ENCODE peak calls at places on chromosomes 3 and 15, in four cellular contexts. Z is HepG2, J is H1, C is K562. F is an unnamed sample.

GRCh38 chr3:138434875-138435772 is 708 bp downstream of the ESYT3 start:
- DNase-seq in Z (no peak), J (peak), C (no peak), F (no peak)

GRCh38 chr3:142216321-142216720 is 9.1 kb downstream of the GK5 start:
- DNase-seq in Z (no peak), J (no peak), C (no peak), F (no peak)

GRCh38 chr3:195078891-195079440 is 192.0 kb downstream of the XXYLT1 start:
- DNase-seq in Z (no peak), J (no peak), C (no peak), F (no peak)

GRCh38 chr3:72303926-72304325 is 519.0 kb upstream of the PROK2 start:
- DNase-seq in Z (no peak), J (no peak), C (no peak), F (no peak)

GRCh38 chr3:50172615-50173220 is 17.6 kb downstream of the SEMA3F start:
- DNase-seq in Z (no peak), J (no peak), C (no peak), F (no peak)

GRCh38 chr3:119767936-119768601 is 13.8 kb upstream of the NR1I2 start:
- DNase-seq in Z (no peak), J (no peak), C (no peak), F (no peak)

GRCh38 chr3:12947504-12948369 is 106.4 kb upstream of the RPL32 start:
- DNase-seq in Z (peak), J (no peak), C (peak), F (no peak)

GRCh38 chr15:23472678-23473077 is 25.6 kb upstream of the GOLGA6L2 start:
- DNase-seq in Z (no peak), J (no peak), C (no peak), F (no peak)

GRCh38 chr15:41992151-41992802 is 19.9 kb upstream of the EHD4 start:
- DNase-seq in Z (no peak), J (no peak), C (no peak), F (no peak)

GRCh38 chr15:33975023-33975565 is 6.8 kb downstream of the CHRM5 start:
- DNase-seq in Z (no peak), J (no peak), C (no peak), F (no peak)

GRCh38 chr3:139113231-139113749 is 68.6 kb upstream of the PRR23C start:
- DNase-seq in Z (no peak), J (peak), C (peak), F (no peak)

GRCh38 chr3:115062412-115062956 is 84.6 kb downstream of the ZBTB20 start:
- DNase-seq in Z (no peak), J (no peak), C (no peak), F (no peak)

GRCh38 chr3:160697628-160698382 is 20.8 kb downstream of the ARL14 start:
- DNase-seq in Z (no peak), J (no peak), C (no peak), F (no peak)

GRCh38 chr3:17831366-17831765 is 88.9 kb upstream of the TBC1D5 start:
- DNase-seq in Z (no peak), J (no peak), C (no peak), F (no peak)

GRCh38 chr3:140910860-140911259 is 30.8 kb upstream of the SLC25A36 start:
- DNase-seq in Z (no peak), J (peak), C (peak), F (no peak)

GRCh38 chr3:50542177-50543034 is 25.1 kb downstream of the C3orf18 start:
- DNase-seq in Z (peak), J (peak), C (peak), F (no peak)

GRCh38 chr3:40333416-40333815 is 23.9 kb downstream of the EIF1B start:
- DNase-seq in Z (no peak), J (no peak), C (no peak), F (no peak)

GRCh38 chr15:41829959-41830646 is 2.2 kb downstream of the JMJD7 start:
- DNase-seq in Z (no peak), J (no peak), C (no peak), F (no peak)

GRCh38 chr3:161275919-161276318 is 54.8 kb downstream of the NMD3 start:
- DNase-seq in Z (no peak), J (no peak), C (no peak), F (no peak)

GRCh38 chr3:58336135-58336882 is 3.6 kb downstream of the PXK start:
- DNase-seq in Z (no peak), J (no peak), C (no peak), F (no peak)

GRCh38 chr3:11582123-11582968 is 61.4 kb downstream of the VGLL4 start:
- DNase-seq in Z (no peak), J (peak), C (no peak), F (no peak)

GRCh38 chr3:152745677-152746076 is 89.3 kb upstream of the P2RY1 start:
- DNase-seq in Z (no peak), J (no peak), C (no peak), F (no peak)

GRCh38 chr3:194333212-194333980 is 17.7 kb downstream of the CPN2 start:
- DNase-seq in Z (peak), J (peak), C (peak), F (no peak)

GRCh38 chr15:87686308-87686707 is 570.2 kb downstream of the NTRK3 start:
- DNase-seq in Z (no peak), J (no peak), C (peak), F (no peak)

GRCh38 chr3:30770387-30770786 is 124.1 kb downstream of the GADL1 start:
- DNase-seq in Z (peak), J (no peak), C (no peak), F (no peak)

GRCh38 chr15:43469867-43470266 is 23.1 kb downstream of the TP53BP1 start:
- DNase-seq in Z (no peak), J (no peak), C (peak), F (no peak)

GRCh38 chr15:73904026-73904815 is 22.0 kb upstream of the LOXL1 start:
- DNase-seq in Z (no peak), J (no peak), C (no peak), F (no peak)

GRCh38 chr15:73902121-73903020 is 23.9 kb upstream of the LOXL1 start:
- DNase-seq in Z (no peak), J (no peak), C (no peak), F (no peak)

GRCh38 chr15:73899197-73900128 is 26.1 kb downstream of the TBC1D21 start:
- DNase-seq in Z (no peak), J (no peak), C (no peak), F (no peak)

GRCh38 chr15:73900129-73900712 is 26.0 kb upstream of the LOXL1 start:
- DNase-seq in Z (no peak), J (no peak), C (no peak), F (no peak)

DNA sequence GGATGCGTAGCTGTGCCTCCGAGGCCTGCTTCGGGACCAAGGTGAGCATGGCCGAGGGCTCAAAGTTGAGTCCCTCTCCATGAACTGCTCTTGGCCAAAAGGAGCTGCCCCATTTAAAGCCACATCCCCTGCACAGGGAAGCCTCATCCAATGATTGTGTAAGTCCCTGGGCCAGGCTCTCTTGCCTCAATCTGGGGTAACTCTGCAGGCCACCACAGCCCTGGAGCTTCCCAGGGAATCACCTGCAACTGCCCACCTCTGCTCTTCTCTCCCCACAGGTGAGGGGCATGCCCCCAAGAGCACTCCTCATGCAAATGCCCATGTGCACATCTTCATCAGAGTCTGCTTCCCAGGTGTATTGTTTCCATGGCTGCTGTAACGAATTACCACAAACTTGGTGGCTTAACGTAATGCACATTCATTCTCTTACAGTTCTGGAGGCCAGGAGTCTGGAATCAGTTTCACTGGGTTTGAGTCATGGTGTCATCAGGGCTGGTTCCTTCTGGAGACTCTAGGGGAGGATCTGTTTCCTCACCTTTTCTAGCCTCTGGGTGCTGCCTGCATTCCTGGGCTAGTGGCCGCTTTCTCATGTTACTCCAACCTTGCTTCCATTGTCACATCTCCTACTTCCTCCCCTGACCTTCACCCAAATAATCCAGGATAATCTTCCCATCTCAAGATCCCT is 25.0 kb upstream of the LOXL1 start:
- DNase-seq in Z (no peak), J (no peak), C (no peak), F (no peak)
- TF ChIP-seq GABPA in Z (no peak), J (no peak), C (no peak), F (no peak)

DNA sequence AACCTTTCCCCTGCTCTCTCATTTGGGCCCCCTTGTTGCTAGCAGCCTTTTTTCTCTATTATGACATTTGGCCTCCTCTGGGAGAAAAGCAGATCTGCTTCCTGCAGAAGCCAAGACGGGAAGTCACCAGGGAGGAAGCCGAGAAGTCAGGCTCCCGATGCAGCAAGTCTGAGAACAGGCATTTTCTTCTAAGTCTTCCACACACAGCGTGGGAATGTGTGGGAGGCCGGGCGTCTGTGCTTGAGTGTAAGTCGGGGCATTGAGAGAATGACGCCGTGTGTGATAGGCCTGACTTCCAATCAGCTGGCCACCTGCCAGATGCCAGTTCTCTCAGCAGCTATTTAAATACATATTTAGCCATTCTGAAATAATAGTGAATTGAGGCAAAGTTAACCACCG is 75.8 kb upstream of the FAM98B start:
- DNase-seq in Z (no peak), J (no peak), C (no peak), F (no peak)
- TF ChIP-seq CREB1 in Z (no peak), J (no peak), C (no peak), F (no peak)

GRCh38 chr3:36166477-36166876 is 213.8 kb upstream of the STAC start:
- DNase-seq in Z (no peak), J (no peak), C (no peak), F (no peak)
- TF ChIP-seq GABPA in Z (no peak), J (no peak), C (no peak), F (no peak)

GRCh38 chr15:96053039-96054021 is 277.2 kb upstream of the NR2F2 start:
- DNase-seq in Z (peak), J (peak), C (peak), F (no peak)
- TF ChIP-seq CREB1 in Z (no peak), J (no peak), C (no peak), F (no peak)

GRCh38 chr3:132659370-132660055 is at the start of gene ACAD11:
- DNase-seq in Z (peak), J (peak), C (peak), F (peak)
- TF ChIP-seq GABPA in Z (no peak), J (no peak), C (no peak), F (no peak)

GRCh38 chr3:70729845-70730244 is 417.4 kb upstream of the MDFIC2 start:
- DNase-seq in Z (no peak), J (no peak), C (no peak), F (no peak)

GRCh38 chr3:70728311-70728710 is 415.9 kb upstream of the MDFIC2 start:
- DNase-seq in Z (no peak), J (no peak), C (no peak), F (no peak)

GRCh38 chr3:70731046-70731445 is 418.6 kb upstream of the MDFIC2 start:
- DNase-seq in Z (no peak), J (no peak), C (no peak), F (no peak)

GRCh38 chr3:70726096-70726745 is 413.8 kb upstream of the MDFIC2 start:
- DNase-seq in Z (no peak), J (no peak), C (no peak), F (no peak)

GRCh38 chr3:70726966-70727365 is 414.5 kb upstream of the MDFIC2 start:
- DNase-seq in Z (no peak), J (no peak), C (no peak), F (no peak)
- TF ChIP-seq CREB1 in Z (no peak), J (no peak), C (no peak), F (no peak)

DNA sequence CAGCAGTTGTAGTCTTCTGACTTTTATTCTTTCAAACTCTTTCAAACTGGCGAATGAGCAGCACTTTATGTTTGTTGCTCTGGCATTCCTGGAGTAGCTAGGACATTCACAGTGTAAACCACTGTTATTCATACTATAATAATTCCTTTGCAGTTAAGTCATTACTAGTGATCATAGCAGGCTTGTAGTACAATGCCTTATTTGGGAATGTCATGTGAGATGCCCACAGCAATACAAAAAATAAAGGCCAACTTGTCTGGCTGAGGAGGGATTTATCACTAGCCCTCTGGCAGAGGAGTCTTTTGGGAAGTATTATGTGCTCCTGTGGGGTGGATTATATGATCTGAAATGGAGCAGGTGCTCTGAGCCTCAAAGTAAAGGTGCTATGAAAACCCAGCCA is 197.2 kb downstream of the VGLL3 start:
- DNase-seq in Z (peak), J (no peak), C (no peak), F (no peak)
- TF ChIP-seq GABPA in Z (no peak), J (no peak), C (no peak), F (no peak)

GRCh38 chr15:25510146-25510545 is 71.3 kb upstream of the UBE3A start:
- DNase-seq in Z (no peak), J (no peak), C (no peak), F (no peak)
- TF ChIP-seq CREB1 in Z (no peak), J (no peak), C (no peak), F (no peak)

GRCh38 chr3:127473244-127474024 is 117.1 kb downstream of the TPRA1 start:
- DNase-seq in Z (peak), J (peak), C (peak), F (no peak)
- TF ChIP-seq GABPA in Z (no peak), J (no peak), C (no peak), F (no peak)

F was measured in GM12878.